ENCODE peak calls at places on chromosomes 2 and 18, in five cellular contexts. M is heart right ventricle, K is body of pancreas, D is WTC11, S is neural progenitor cell. J is an unnamed sample.

GRCh38 chr2:42238644-42239288 is 69.6 kb downstream of the EML4 start:
- DNase-seq in K (peak), S (peak), M (peak), D (peak), J (peak)

GRCh38 chr2:42663828-42664227 is 95.4 kb downstream of the MTA3 start:
- DNase-seq in K (no peak), S (no peak), D (no peak), M (no peak), J (no peak)

GRCh38 chr2:205650450-205650849 is 31.9 kb upstream of the NRP2 start:
- DNase-seq in M (no peak), K (no peak), S (peak), D (peak), J (no peak)

GRCh38 chr18:56286775-56287174 is 351.6 kb downstream of the TXNL1 start:
- DNase-seq in S (no peak), D (no peak), M (no peak), K (no peak), J (no peak)

GRCh38 chr18:47558110-47558750 is 306.8 kb upstream of the SKOR2 start:
- DNase-seq in K (no peak), D (no peak), S (no peak), M (no peak), J (no peak)

GRCh38 chr18:49754866-49755265 is 58.5 kb downstream of the ACAA2 start:
- DNase-seq in S (no peak), K (no peak), M (no peak), D (no peak), J (no peak)

GRCh38 chr18:46294325-46294724 is 190.1 kb downstream of the HAUS1 start:
- DNase-seq in M (no peak), S (no peak), K (no peak), D (no peak), J (no peak)

GRCh38 chr2:107592225-107592624 is 234.5 kb upstream of the RGPD4 start:
- DNase-seq in K (no peak), D (no peak), M (no peak), S (no peak), J (no peak)

GRCh38 chr2:122899614-122900013 is 1125.5 kb upstream of the CNTNAP5 start:
- DNase-seq in D (no peak), M (no peak), K (no peak), S (no peak), J (no peak)

GRCh38 chr2:170715062-170715931 is at the start of gene SP5:
- DNase-seq in K (peak), D (peak), M (peak), S (peak), J (no peak)

GRCh38 chr18:73556904-73557303 is 590.7 kb downstream of the FBXO15 start:
- DNase-seq in K (no peak), M (no peak), D (no peak), S (no peak), J (no peak)

GRCh38 chr2:54801422-54801821 is 78.0 kb downstream of the EML6 start:
- DNase-seq in K (no peak), M (no peak), D (no peak), S (no peak), J (no peak)

GRCh38 chr2:169265581-169265980 is 96.8 kb downstream of the LRP2 start:
- DNase-seq in S (no peak), K (no peak), M (no peak), D (no peak), J (no peak)

GRCh38 chr18:8424917-8425725 is 184.1 kb upstream of the RAB12 start:
- DNase-seq in S (no peak), K (no peak), D (no peak), M (no peak), J (no peak)

GRCh38 chr2:206004004-206004693 is 81.8 kb downstream of the INO80D start:
- DNase-seq in D (peak), M (no peak), S (peak), K (peak), J (no peak)

GRCh38 chr2:98702127-98702802 is 28.7 kb downstream of the MGAT4A start:
- DNase-seq in M (peak), K (peak), S (no peak), D (no peak), J (no peak)

GRCh38 chr18:28175930-28176673 is 828 bp downstream of the CDH2 start:
- DNase-seq in S (peak), M (no peak), D (peak), K (no peak), J (peak)

GRCh38 chr2:20050104-20050711 is 1.2 kb downstream of the LAPTM4A start:
- DNase-seq in D (no peak), K (peak), S (no peak), M (no peak), J (no peak)

GRCh38 chr2:190805843-190806242 is 74.8 kb upstream of the GLS start:
- DNase-seq in S (no peak), D (no peak), M (no peak), K (no peak), J (no peak)

GRCh38 chr18:59388180-59388579 is 29.1 kb upstream of the LMAN1 start:
- DNase-seq in M (no peak), D (no peak), K (no peak), S (peak), J (no peak)

GRCh38 chr2:157244691-157245090 is 12.8 kb upstream of the GALNT5 start:
- DNase-seq in K (no peak), D (no peak), S (peak), M (no peak), J (no peak)

GRCh38 chr2:238970553-238971081 is 122.7 kb downstream of the TWIST2 start:
- DNase-seq in D (peak), S (peak), K (peak), M (peak), J (peak)

GRCh38 chr2:240922982-240923537 is 16.9 kb downstream of the CROCC2 start:
- DNase-seq in K (peak), S (no peak), M (peak), D (peak), J (peak)

GRCh38 chr2:106580241-106580640 is 93.1 kb downstream of the CD8B2 start:
- DNase-seq in S (no peak), M (no peak), D (no peak), K (no peak), J (no peak)

GRCh38 chr18:9878783-9879242 is 7.0 kb upstream of the TXNDC2 start:
- DNase-seq in K (no peak), D (no peak), S (no peak), M (no peak), J (no peak)

GRCh38 chr2:33121925-33122324 is 175.2 kb downstream of the LTBP1 start:
- DNase-seq in K (no peak), M (no peak), D (no peak), S (no peak), J (no peak)

GRCh38 chr2:240343548-240343947 is 91.9 kb upstream of the GPC1 start:
- DNase-seq in K (no peak), S (no peak), M (no peak), D (no peak), J (no peak)

GRCh38 chr18:48949051-48949605 is 1.6 kb downstream of the SMAD7 start:
- DNase-seq in K (no peak), S (peak), M (peak), D (no peak), J (peak)

GRCh38 chr2:40401896-40402295 is 50.0 kb downstream of the SLC8A1 start:
- DNase-seq in D (no peak), K (no peak), S (no peak), M (no peak), J (no peak)

GRCh38 chr18:76273956-76274355 is 221.1 kb downstream of the ZNF516 start:
- DNase-seq in K (no peak), M (no peak), S (no peak), D (no peak), J (no peak)

GRCh38 chr2:127121776-127122176 is 14.8 kb upstream of the BIN1 start:
- DNase-seq in S (no peak), K (no peak), D (no peak), M (peak), J (no peak)

GRCh38 chr18:76821356-76821874 is 942 bp upstream of the ZNF236 start:
- DNase-seq in K (no peak), D (no peak), S (no peak), M (no peak), J (no peak)

GRCh38 chr18:37742436-37742835 is 176.8 kb upstream of the CELF4 start:
- DNase-seq in S (peak), M (no peak), D (peak), K (no peak), J (no peak)

GRCh38 chr2:237309011-237309410 is 105.0 kb downstream of the COL6A3 start:
- DNase-seq in M (no peak), S (no peak), K (no peak), D (no peak), J (peak)

GRCh38 chr2:237309416-237309815 is 104.5 kb downstream of the COL6A3 start:
- DNase-seq in D (no peak), M (no peak), K (no peak), S (no peak), J (no peak)

GRCh38 chr2:237307495-237307894 is 106.5 kb downstream of the COL6A3 start:
- DNase-seq in K (no peak), D (no peak), M (no peak), S (no peak), J (no peak)

GRCh38 chr2:237312021-237312755 is 101.8 kb downstream of the COL6A3 start:
- DNase-seq in D (no peak), M (no peak), S (no peak), K (no peak), J (no peak)

GRCh38 chr2:237310515-237311114 is 103.3 kb downstream of the COL6A3 start:
- DNase-seq in S (no peak), D (no peak), M (no peak), K (no peak), J (no peak)
- TF ChIP-seq CTCF in S (no peak), D (no peak), M (no peak), K (no peak), J (no peak)

GRCh38 chr2:24175631-24176030 is 778 bp downstream of the FAM228A start:
- DNase-seq in S (no peak), M (no peak), K (no peak), D (no peak), J (no peak)
- TF ChIP-seq CTCF in S (no peak), M (no peak), K (no peak), D (no peak), J (no peak)

DNA sequence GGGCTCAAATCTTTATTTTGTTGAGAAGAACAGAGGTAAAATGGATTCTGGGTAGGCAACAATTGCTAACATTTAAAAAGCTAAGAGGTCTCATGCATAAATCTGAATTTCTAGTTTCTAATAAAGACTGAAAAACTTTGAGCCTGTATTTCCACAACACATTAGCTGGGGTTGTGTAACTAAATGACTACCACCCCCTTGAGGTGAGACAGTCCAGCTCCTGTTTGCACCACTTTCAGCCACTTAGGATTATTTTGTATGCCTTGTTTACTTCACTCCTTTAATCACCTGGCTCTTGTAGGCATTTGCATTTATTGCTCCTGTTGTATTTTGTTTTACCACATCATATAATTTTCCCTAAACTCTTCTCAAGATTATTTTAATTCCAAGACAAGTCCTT is 376.6 kb downstream of the PTH2R start:
- DNase-seq in K (no peak), M (no peak), D (no peak), S (peak), J (no peak)
- TF ChIP-seq CTCF in K (no peak), M (peak), D (no peak), S (peak), J (no peak)

GRCh38 chr2:162226836-162227235 is 16.4 kb downstream of the FAP start:
- DNase-seq in K (no peak), M (no peak), D (no peak), S (no peak), J (no peak)

GRCh38 chr2:162217596-162217995 is 25.6 kb downstream of the FAP start:
- DNase-seq in M (no peak), S (no peak), K (no peak), D (no peak), J (no peak)

GRCh38 chr2:162215162-162215561 is 28.1 kb downstream of the FAP start:
- DNase-seq in D (no peak), K (no peak), S (no peak), M (no peak), J (no peak)

GRCh38 chr2:162220438-162220837 is 22.8 kb downstream of the FAP start:
- DNase-seq in K (no peak), M (no peak), S (no peak), D (no peak), J (no peak)

GRCh38 chr2:162221064-162221463 is 22.2 kb downstream of the FAP start:
- DNase-seq in S (peak), D (peak), K (peak), M (peak), J (peak)
- TF ChIP-seq CTCF in S (peak), D (peak), K (peak), M (peak), J (no peak)

J was measured in ovary.